ENCODE peak calls at places on chromosomes 16 and 17, in seven cellular contexts. H is A549, E is WTC11, S is K562, J is endothelial cell of umbilical vein, R is HepG2, Q is HCT116. M is an unnamed sample.

GRCh38 chr16:4376126-4376819 is 4.6 kb downstream of the VASN start:
- DNase-seq in E (peak; percentile 13), H (no peak), R (no peak), Q (no peak), S (no peak), J (no peak), M (no peak)

GRCh38 chr17:29250666-29251065 is 4.0 kb downstream of the CRYBA1 start:
- DNase-seq in J (no peak), R (no peak), H (peak; percentile 24), S (no peak), E (no peak), Q (no peak), M (no peak)

GRCh38 chr17:73343168-73343634 is 31.4 kb upstream of the CDC42EP4 start:
- DNase-seq in Q (no peak), R (no peak), S (peak; percentile 30), E (peak; percentile 78), J (no peak), H (no peak), M (no peak)

GRCh38 chr17:82224666-82225065 is 4.2 kb upstream of the SLC16A3 start:
- DNase-seq in H (no peak), R (no peak), Q (no peak), J (no peak), E (no peak), S (no peak), M (no peak)

GRCh38 chr17:78844301-78845005 is 3.8 kb upstream of the USP36 start:
- DNase-seq in J (peak; percentile 26), S (no peak), E (no peak), H (no peak), R (no peak), Q (no peak), M (no peak)

GRCh38 chr17:39867891-39868553 is at the start of gene ZPBP2:
- DNase-seq in S (no peak), J (no peak), H (no peak), Q (no peak), R (no peak), E (no peak), M (no peak)

GRCh38 chr16:9911231-9911630 is 271.0 kb downstream of the GRIN2A start:
- DNase-seq in E (no peak), H (no peak), Q (no peak), R (no peak), S (no peak), J (no peak), M (no peak)

GRCh38 chr17:3657874-3658783 is 10.2 kb downstream of the TAX1BP3 start:
- DNase-seq in S (no peak), J (no peak), R (no peak), E (no peak), H (no peak), Q (no peak), M (no peak)

GRCh38 chr17:5610956-5611355 is 26.6 kb upstream of the NLRP1 start:
- DNase-seq in Q (no peak), E (no peak), S (no peak), J (no peak), R (no peak), H (no peak), M (peak; percentile 76)

GRCh38 chr17:29571486-29571882 is 3.0 kb downstream of the TP53I13 start:
- DNase-seq in R (no peak), S (no peak), H (no peak), J (no peak), E (peak; percentile 7), Q (no peak), M (no peak)

GRCh38 chr17:10286324-10286723 is 86.5 kb downstream of the MYH13 start:
- DNase-seq in R (no peak), E (no peak), J (no peak), H (no peak), Q (no peak), S (no peak), M (no peak)

GRCh38 chr16:61836804-61837398 is 199.3 kb downstream of the CDH8 start:
- DNase-seq in Q (no peak), H (no peak), R (no peak), E (no peak), S (no peak), J (no peak), M (no peak)

GRCh38 chr17:82645516-82645915 is 2.7 kb downstream of the WDR45B start:
- DNase-seq in H (no peak), E (no peak), Q (no peak), J (no peak), S (no peak), R (no peak), M (no peak)

GRCh38 chr17:62611767-62612166 is 15.7 kb upstream of the MRC2 start:
- DNase-seq in E (no peak), J (no peak), R (no peak), H (no peak), Q (no peak), S (no peak), M (peak; percentile 29)

GRCh38 chr17:68794636-68795503 is 160.3 kb downstream of the ABCA8 start:
- DNase-seq in S (peak; percentile 7), Q (no peak), H (no peak), R (peak; percentile 41), J (peak; percentile 82), E (no peak), M (no peak)

GRCh38 chr17:79747508-79748295 is 17.0 kb downstream of the ENPP7 start:
- DNase-seq in H (no peak), Q (no peak), R (no peak), J (no peak), E (peak; percentile 61), S (no peak), M (no peak)

GRCh38 chr17:17739388-17740066 is 58.3 kb downstream of the RAI1 start:
- DNase-seq in H (peak; percentile 52), R (no peak), S (peak; percentile 50), E (no peak), Q (no peak), J (peak; percentile 40), M (no peak)

GRCh38 chr17:17742133-17742621 is 60.9 kb downstream of the RAI1 start:
- DNase-seq in S (no peak), J (peak; percentile 64), Q (no peak), H (no peak), R (no peak), E (no peak), M (no peak)

GRCh38 chr17:17742688-17743390 is 61.6 kb downstream of the RAI1 start:
- DNase-seq in J (no peak), R (no peak), Q (no peak), E (no peak), S (no peak), H (no peak), M (no peak)

GRCh38 chr17:17740627-17741237 is 59.5 kb downstream of the RAI1 start:
- DNase-seq in E (peak; percentile 43), Q (no peak), S (no peak), H (no peak), J (no peak), R (no peak), M (no peak)

DNA sequence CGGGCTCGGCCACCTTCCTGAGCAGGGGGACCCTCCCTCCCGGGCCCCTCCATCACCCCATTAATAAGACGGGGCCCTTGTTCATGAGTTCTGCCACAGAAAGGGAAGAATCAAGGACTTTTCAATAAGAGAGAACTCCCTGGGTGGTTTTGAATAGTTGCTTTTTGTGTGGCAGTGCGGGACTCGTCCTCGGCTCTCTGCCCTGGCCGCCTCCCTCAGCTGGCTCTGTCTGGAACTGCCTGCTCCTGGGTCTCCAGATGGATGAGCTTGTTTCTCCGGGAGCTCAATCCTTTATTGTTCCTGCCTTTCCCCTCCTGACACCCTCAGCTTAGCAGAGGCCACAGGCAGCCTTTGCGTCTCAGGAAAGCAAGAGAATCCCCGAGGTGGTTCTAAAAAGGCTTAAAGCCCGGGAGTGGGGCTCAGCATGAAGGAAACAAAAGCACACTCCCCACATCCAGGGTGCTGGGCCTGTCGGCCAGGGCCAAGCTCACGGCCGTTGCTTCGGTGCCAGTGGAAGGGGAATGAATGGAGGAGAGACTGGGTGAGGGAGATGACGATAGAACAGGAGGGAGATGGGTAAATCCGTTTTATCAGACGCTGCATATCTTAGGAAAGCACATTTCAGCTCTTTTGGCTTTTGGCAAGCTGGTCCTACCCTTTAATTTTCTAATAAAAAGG is 60.2 kb downstream of the RAI1 start:
- DNase-seq in Q (no peak), S (no peak), H (no peak), J (peak; percentile 26), R (no peak), E (peak; percentile 55), M (no peak)
- TF ChIP-seq CTCF in Q (no peak), S (no peak), H (no peak), J (peak; percentile 4), R (no peak), E (no peak), M (no peak)

DNA sequence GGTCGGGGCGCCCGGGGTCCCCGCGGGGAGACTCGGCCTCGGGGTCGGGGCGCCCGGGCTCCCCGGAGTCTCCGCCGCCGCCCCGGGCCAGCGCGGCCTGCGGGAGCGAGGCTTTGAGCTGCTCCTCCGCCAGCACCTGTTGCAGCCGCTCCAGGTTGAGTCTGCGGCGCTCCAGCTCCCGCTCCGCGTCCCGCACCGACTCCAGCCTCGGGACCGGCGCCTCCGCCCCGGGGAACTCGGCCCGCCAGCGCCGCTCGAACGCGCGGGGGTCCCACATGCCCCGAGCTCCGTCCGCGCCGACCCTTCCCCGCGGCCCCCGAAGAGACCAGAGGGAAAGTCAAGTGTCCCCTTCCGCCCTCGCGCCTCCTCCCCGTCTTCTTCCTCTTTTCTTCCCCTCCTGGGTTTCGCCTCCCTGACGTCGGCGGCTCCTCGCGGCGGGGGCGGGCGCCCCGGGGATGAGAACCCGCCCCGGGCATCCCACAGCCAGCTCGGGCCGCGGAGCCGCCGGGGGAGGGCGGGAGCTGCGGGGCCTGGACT is 40.8 kb upstream of the BHLHA9 start:
- DNase-seq in R (no peak), S (peak; percentile 39), H (no peak), E (peak; percentile 31), Q (no peak), J (no peak), M (peak; percentile 89)
- TF ChIP-seq MAX in R (no peak), S (no peak), H (no peak), E (no peak), Q (no peak), J (no peak), M (peak; percentile 30)

DNA sequence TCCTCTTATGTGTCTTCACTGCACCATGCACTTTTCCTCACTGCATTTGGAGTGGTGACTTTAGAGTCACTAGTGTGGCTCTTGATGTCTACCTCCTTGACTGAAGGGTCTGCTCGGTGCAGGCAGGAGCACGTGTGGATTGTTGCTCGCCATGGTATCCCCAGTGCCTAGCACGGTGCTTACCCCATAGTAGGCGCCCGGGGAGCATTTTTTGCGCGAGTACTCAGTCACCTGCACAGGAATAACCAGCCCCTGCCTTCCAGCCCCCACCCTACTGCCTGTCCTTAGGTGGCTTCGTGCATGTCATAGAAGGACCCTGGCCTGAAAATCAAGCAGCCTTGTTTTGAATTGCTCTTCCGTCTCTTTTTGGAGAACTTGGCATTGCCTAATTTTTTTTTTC is 31.3 kb downstream of the CDRT15 start:
- DNase-seq in S (no peak), E (no peak), R (no peak), J (no peak), Q (no peak), H (no peak), M (no peak)
- TF ChIP-seq CTCF in S (no peak), E (no peak), R (no peak), J (no peak), Q (no peak), H (no peak), M (no peak)

DNA sequence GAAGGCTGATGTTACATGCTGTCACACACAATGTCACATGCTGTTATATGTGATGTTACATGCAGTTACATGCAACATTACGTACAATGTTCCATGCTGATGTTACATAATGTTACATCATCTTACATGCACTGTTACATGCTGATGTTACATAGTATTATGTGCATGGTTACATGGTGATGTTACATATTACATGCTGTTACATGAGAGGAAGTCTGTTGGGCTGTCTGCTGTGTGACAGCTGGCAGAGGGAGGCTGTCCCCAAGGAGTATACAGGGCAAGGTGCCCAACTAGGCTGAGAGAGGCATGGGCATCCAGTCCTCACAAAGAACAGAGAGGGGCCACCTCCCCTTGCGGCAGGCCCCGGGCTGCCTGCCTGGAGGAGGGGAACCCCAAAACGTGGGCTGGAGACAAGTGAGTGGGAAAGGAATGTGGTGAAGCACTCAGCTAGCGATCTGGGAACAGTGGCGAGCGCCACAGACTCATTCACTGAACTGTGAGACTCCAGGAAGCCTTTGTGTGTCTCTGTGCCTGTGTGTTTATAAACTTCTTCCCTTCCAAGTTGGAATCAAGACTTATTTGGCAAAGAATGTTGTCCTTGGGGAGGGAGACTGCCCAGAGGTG is 30.6 kb downstream of the TMEM92 start:
- DNase-seq in E (no peak), S (no peak), J (no peak), H (no peak), R (no peak), Q (no peak), M (no peak)
- TF ChIP-seq MAX in E (no peak), S (no peak), J (no peak), H (no peak), R (no peak), Q (no peak), M (no peak)

M was measured in NB4.